ENCODE peak calls at places on chromosomes 4 and X, in ten cellular contexts. One of them, this sample, is unnamed.

GRCh38 chr4:133130171-133130570 is 18.9 kb upstream of the PCDH10 start:
- DNase-seq in hepatocyte: no peak
- DNase-seq in astrocyte: peak; percentile 85
- DNase-seq in upper lobe of right lung: no peak
- DNase-seq in PC-9: no peak
- DNase-seq in testis: no peak
- DNase-seq in trophoblast cell: peak; percentile 89
- DNase-seq in neuronal stem cell: no peak
- DNase-seq in GM23248: no peak
- DNase-seq in RWPE2: no peak
- DNase-seq in this sample: no peak

GRCh38 chrX:32644476-32644875 is 566.9 kb downstream of the DMD start:
- DNase-seq in testis: no peak
- DNase-seq in neuronal stem cell: no peak
- DNase-seq in RWPE2: no peak
- DNase-seq in PC-9: no peak
- DNase-seq in GM23248: no peak
- DNase-seq in trophoblast cell: no peak
- DNase-seq in hepatocyte: no peak
- DNase-seq in astrocyte: no peak
- DNase-seq in upper lobe of right lung: no peak
- DNase-seq in this sample: no peak

GRCh38 chr4:168551945-168552695 is 55.3 kb downstream of the PALLD start:
- DNase-seq in PC-9: no peak
- DNase-seq in GM23248: peak; percentile 26
- DNase-seq in hepatocyte: no peak
- DNase-seq in testis: no peak
- DNase-seq in RWPE2: no peak
- DNase-seq in trophoblast cell: peak; percentile 10
- DNase-seq in upper lobe of right lung: no peak
- DNase-seq in astrocyte: no peak
- DNase-seq in neuronal stem cell: no peak
- DNase-seq in this sample: no peak

GRCh38 chr4:25839687-25840086 is 23.1 kb downstream of the SEL1L3 start:
- DNase-seq in GM23248: no peak
- DNase-seq in testis: no peak
- DNase-seq in PC-9: no peak
- DNase-seq in RWPE2: no peak
- DNase-seq in trophoblast cell: no peak
- DNase-seq in neuronal stem cell: no peak
- DNase-seq in hepatocyte: no peak
- DNase-seq in upper lobe of right lung: no peak
- DNase-seq in astrocyte: peak; percentile 33
- DNase-seq in this sample: no peak

GRCh38 chr4:114077610-114078009 is 98.2 kb upstream of the ARSJ start:
- DNase-seq in PC-9: peak; percentile 9
- DNase-seq in RWPE2: no peak
- DNase-seq in hepatocyte: no peak
- DNase-seq in upper lobe of right lung: no peak
- DNase-seq in testis: no peak
- DNase-seq in astrocyte: peak; percentile 97
- DNase-seq in GM23248: peak; percentile 93
- DNase-seq in neuronal stem cell: no peak
- DNase-seq in trophoblast cell: no peak
- DNase-seq in this sample: no peak

GRCh38 chrX:78092296-78092695 is 11.8 kb upstream of the PGK1 start:
- DNase-seq in neuronal stem cell: no peak
- DNase-seq in PC-9: peak; percentile 8
- DNase-seq in testis: no peak
- DNase-seq in trophoblast cell: no peak
- DNase-seq in astrocyte: peak; percentile 36
- DNase-seq in GM23248: peak; percentile 24
- DNase-seq in hepatocyte: no peak
- DNase-seq in RWPE2: peak; percentile 34
- DNase-seq in upper lobe of right lung: no peak
- DNase-seq in this sample: no peak

GRCh38 chrX:10199212-10199611 is 42.4 kb downstream of the CLCN4 start:
- DNase-seq in upper lobe of right lung: peak; percentile 72
- DNase-seq in testis: peak; percentile 19
- DNase-seq in PC-9: no peak
- DNase-seq in trophoblast cell: peak; percentile 57
- DNase-seq in hepatocyte: no peak
- DNase-seq in RWPE2: no peak
- DNase-seq in astrocyte: peak; percentile 34
- DNase-seq in neuronal stem cell: no peak
- DNase-seq in GM23248: peak; percentile 19
- DNase-seq in this sample: no peak

GRCh38 chr4:177696438-177696966 is 254.3 kb upstream of the AGA start:
- DNase-seq in hepatocyte: peak; percentile 6
- DNase-seq in testis: no peak
- DNase-seq in neuronal stem cell: no peak
- DNase-seq in GM23248: no peak
- DNase-seq in trophoblast cell: no peak
- DNase-seq in upper lobe of right lung: no peak
- DNase-seq in astrocyte: peak; percentile 2
- DNase-seq in PC-9: no peak
- DNase-seq in RWPE2: no peak
- DNase-seq in this sample: no peak

GRCh38 chr4:4641661-4642180 is 99.9 kb upstream of the STX18 start:
- DNase-seq in GM23248: no peak
- DNase-seq in hepatocyte: no peak
- DNase-seq in PC-9: no peak
- DNase-seq in trophoblast cell: no peak
- DNase-seq in neuronal stem cell: no peak
- DNase-seq in astrocyte: no peak
- DNase-seq in upper lobe of right lung: no peak
- DNase-seq in RWPE2: no peak
- DNase-seq in testis: no peak
- DNase-seq in this sample: no peak

GRCh38 chr4:185591679-185592141 is 56.4 kb upstream of the PDLIM3 start:
- DNase-seq in trophoblast cell: peak; percentile 76
- DNase-seq in astrocyte: peak; percentile 61
- DNase-seq in neuronal stem cell: no peak
- DNase-seq in hepatocyte: no peak
- DNase-seq in GM23248: peak; percentile 27
- DNase-seq in RWPE2: no peak
- DNase-seq in upper lobe of right lung: no peak
- DNase-seq in PC-9: no peak
- DNase-seq in testis: peak; percentile 54
- DNase-seq in this sample: no peak

GRCh38 chr4:62912531-62912930 is 1496.7 kb downstream of the TECRL start:
- DNase-seq in upper lobe of right lung: no peak
- DNase-seq in neuronal stem cell: no peak
- DNase-seq in testis: no peak
- DNase-seq in RWPE2: no peak
- DNase-seq in hepatocyte: peak; percentile 12
- DNase-seq in astrocyte: no peak
- DNase-seq in PC-9: no peak
- DNase-seq in trophoblast cell: no peak
- DNase-seq in GM23248: no peak
- DNase-seq in this sample: no peak

GRCh38 chr4:101865501-101866062 is 75.1 kb downstream of the BANK1 start:
- DNase-seq in hepatocyte: peak; percentile 8
- DNase-seq in astrocyte: peak; percentile 45
- DNase-seq in neuronal stem cell: no peak
- DNase-seq in PC-9: no peak
- DNase-seq in trophoblast cell: peak; percentile 88
- DNase-seq in RWPE2: no peak
- DNase-seq in upper lobe of right lung: no peak
- DNase-seq in testis: no peak
- DNase-seq in GM23248: peak; percentile 65
- DNase-seq in this sample: no peak

GRCh38 chr4:76762136-76763130 is 135.5 kb downstream of the SOWAHB start:
- DNase-seq in testis: no peak
- DNase-seq in PC-9: no peak
- DNase-seq in trophoblast cell: no peak
- DNase-seq in astrocyte: peak; percentile 30
- DNase-seq in upper lobe of right lung: no peak
- DNase-seq in neuronal stem cell: no peak
- DNase-seq in hepatocyte: no peak
- DNase-seq in GM23248: no peak
- DNase-seq in RWPE2: no peak
- DNase-seq in this sample: no peak

GRCh38 chr4:38519671-38520070 is 144.3 kb upstream of the KLF3 start:
- DNase-seq in PC-9: no peak
- DNase-seq in GM23248: no peak
- DNase-seq in hepatocyte: no peak
- DNase-seq in neuronal stem cell: no peak
- DNase-seq in testis: no peak
- DNase-seq in trophoblast cell: no peak
- DNase-seq in upper lobe of right lung: no peak
- DNase-seq in RWPE2: no peak
- DNase-seq in astrocyte: no peak
- DNase-seq in this sample: no peak

GRCh38 chr4:5051692-5052423 is 578 bp downstream of the STK32B start:
- DNase-seq in PC-9: no peak
- DNase-seq in neuronal stem cell: peak; percentile 3
- DNase-seq in trophoblast cell: no peak
- DNase-seq in testis: peak; percentile 26
- DNase-seq in RWPE2: no peak
- DNase-seq in GM23248: peak; percentile 53
- DNase-seq in hepatocyte: no peak
- DNase-seq in astrocyte: peak; percentile 19
- DNase-seq in upper lobe of right lung: peak; percentile 68
- DNase-seq in this sample: peak; percentile 81

GRCh38 chr4:54368861-54369260 is 139.8 kb downstream of the PDGFRA start:
- DNase-seq in testis: no peak
- DNase-seq in upper lobe of right lung: no peak
- DNase-seq in hepatocyte: no peak
- DNase-seq in GM23248: no peak
- DNase-seq in RWPE2: no peak
- DNase-seq in astrocyte: no peak
- DNase-seq in trophoblast cell: no peak
- DNase-seq in PC-9: no peak
- DNase-seq in neuronal stem cell: no peak
- DNase-seq in this sample: no peak
- H3K4me1 ChIP-seq in testis: no peaks in the 10 kb centered on the region
- H3K4me1 ChIP-seq in upper lobe of right lung: no peaks in the 10 kb centered on the region
- H3K4me1 ChIP-seq in hepatocyte: peaks cover 6% of the 10 kb centered on the region
- H3K4me1 ChIP-seq in GM23248: no peaks in the 10 kb centered on the region
- H3K4me1 ChIP-seq in RWPE2: no peaks in the 10 kb centered on the region
- H3K4me1 ChIP-seq in astrocyte: no peaks in the 10 kb centered on the region
- H3K4me1 ChIP-seq in trophoblast cell: no peaks in the 10 kb centered on the region
- H3K4me1 ChIP-seq in PC-9: no peaks in the 10 kb centered on the region
- H3K4me1 ChIP-seq in neuronal stem cell: no peaks in the 10 kb centered on the region
- H3K4me1 ChIP-seq in this sample: no peaks in the 10 kb centered on the region

GRCh38 chr4:104631000-104631399 is 136.3 kb upstream of the CXXC4 start:
- DNase-seq in RWPE2: no peak
- DNase-seq in astrocyte: no peak
- DNase-seq in GM23248: no peak
- DNase-seq in upper lobe of right lung: no peak
- DNase-seq in PC-9: no peak
- DNase-seq in neuronal stem cell: no peak
- DNase-seq in trophoblast cell: no peak
- DNase-seq in hepatocyte: no peak
- DNase-seq in testis: no peak
- DNase-seq in this sample: no peak
- H3K4me1 ChIP-seq in RWPE2: no peaks in the 10 kb centered on the region
- H3K4me1 ChIP-seq in astrocyte: no peaks in the 10 kb centered on the region
- H3K4me1 ChIP-seq in GM23248: no peaks in the 10 kb centered on the region
- H3K4me1 ChIP-seq in upper lobe of right lung: no peaks in the 10 kb centered on the region
- H3K4me1 ChIP-seq in PC-9: no peaks in the 10 kb centered on the region
- H3K4me1 ChIP-seq in neuronal stem cell: no peaks in the 10 kb centered on the region
- H3K4me1 ChIP-seq in trophoblast cell: no peaks in the 10 kb centered on the region
- H3K4me1 ChIP-seq in hepatocyte: no peaks in the 10 kb centered on the region
- H3K4me1 ChIP-seq in testis: peaks cover 4% of the 10 kb centered on the region
- H3K4me1 ChIP-seq in this sample: no peaks in the 10 kb centered on the region

GRCh38 chrX:65999563-66000148 is 40.2 kb downstream of the VSIG4 start:
- DNase-seq in PC-9: no peak
- DNase-seq in trophoblast cell: no peak
- DNase-seq in hepatocyte: no peak
- DNase-seq in upper lobe of right lung: no peak
- DNase-seq in neuronal stem cell: no peak
- DNase-seq in astrocyte: no peak
- DNase-seq in RWPE2: no peak
- DNase-seq in testis: no peak
- DNase-seq in GM23248: no peak
- DNase-seq in this sample: no peak

GRCh38 chrX:66001596-66001995 is 38.3 kb downstream of the VSIG4 start:
- DNase-seq in RWPE2: no peak
- DNase-seq in PC-9: no peak
- DNase-seq in hepatocyte: no peak
- DNase-seq in astrocyte: no peak
- DNase-seq in upper lobe of right lung: no peak
- DNase-seq in trophoblast cell: no peak
- DNase-seq in GM23248: no peak
- DNase-seq in testis: no peak
- DNase-seq in neuronal stem cell: no peak
- DNase-seq in this sample: no peak

GRCh38 chrX:66000628-66001275 is 39.1 kb downstream of the VSIG4 start:
- DNase-seq in astrocyte: no peak
- DNase-seq in RWPE2: no peak
- DNase-seq in upper lobe of right lung: no peak
- DNase-seq in GM23248: no peak
- DNase-seq in neuronal stem cell: no peak
- DNase-seq in hepatocyte: no peak
- DNase-seq in trophoblast cell: no peak
- DNase-seq in testis: no peak
- DNase-seq in PC-9: no peak
- DNase-seq in this sample: no peak

GRCh38 chrX:65999029-65999562 is 40.8 kb downstream of the VSIG4 start:
- DNase-seq in hepatocyte: no peak
- DNase-seq in GM23248: no peak
- DNase-seq in PC-9: no peak
- DNase-seq in astrocyte: no peak
- DNase-seq in testis: no peak
- DNase-seq in upper lobe of right lung: no peak
- DNase-seq in RWPE2: no peak
- DNase-seq in neuronal stem cell: no peak
- DNase-seq in trophoblast cell: no peak
- DNase-seq in this sample: no peak

DNA sequence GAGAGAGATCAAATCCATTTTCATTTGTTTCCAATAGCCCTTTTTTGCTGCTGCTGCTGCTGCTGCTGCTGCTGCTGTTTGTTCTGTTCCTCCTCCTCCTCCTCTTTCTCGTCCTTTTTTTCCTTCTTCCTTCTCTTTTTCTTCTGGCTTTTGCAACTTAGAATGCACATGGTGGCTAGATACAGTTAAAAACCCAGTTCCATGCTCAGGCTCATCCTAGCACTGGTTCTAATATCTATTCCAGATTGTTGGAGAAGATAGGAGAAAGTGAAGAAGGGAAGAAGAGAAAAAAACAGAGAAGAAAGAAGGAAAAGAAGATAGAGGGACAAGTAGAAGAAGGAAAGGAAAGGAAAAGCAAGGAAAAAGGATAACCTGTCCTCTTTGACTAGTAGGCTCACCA is 39.7 kb downstream of the VSIG4 start:
- DNase-seq in PC-9: no peak
- DNase-seq in testis: no peak
- DNase-seq in trophoblast cell: no peak
- DNase-seq in hepatocyte: no peak
- DNase-seq in neuronal stem cell: no peak
- DNase-seq in GM23248: no peak
- DNase-seq in RWPE2: no peak
- DNase-seq in upper lobe of right lung: no peak
- DNase-seq in astrocyte: no peak
- DNase-seq in this sample: no peak
- H3K4me1 ChIP-seq in PC-9: no peaks in the 10 kb centered on the region
- H3K4me1 ChIP-seq in testis: no peaks in the 10 kb centered on the region
- H3K4me1 ChIP-seq in trophoblast cell: no peaks in the 10 kb centered on the region
- H3K4me1 ChIP-seq in hepatocyte: no peaks in the 10 kb centered on the region
- H3K4me1 ChIP-seq in neuronal stem cell: no peaks in the 10 kb centered on the region
- H3K4me1 ChIP-seq in GM23248: no peaks in the 10 kb centered on the region
- H3K4me1 ChIP-seq in RWPE2: no peaks in the 10 kb centered on the region
- H3K4me1 ChIP-seq in upper lobe of right lung: no peaks in the 10 kb centered on the region
- H3K4me1 ChIP-seq in astrocyte: no peaks in the 10 kb centered on the region
- H3K4me1 ChIP-seq in this sample: no peaks in the 10 kb centered on the region

GRCh38 chr4:153494562-153494961 is 28.4 kb downstream of the TMEM131L start:
- DNase-seq in RWPE2: no peak
- DNase-seq in GM23248: no peak
- DNase-seq in trophoblast cell: no peak
- DNase-seq in astrocyte: no peak
- DNase-seq in PC-9: no peak
- DNase-seq in hepatocyte: no peak
- DNase-seq in upper lobe of right lung: no peak
- DNase-seq in testis: no peak
- DNase-seq in neuronal stem cell: no peak
- DNase-seq in this sample: no peak
- H3K4me1 ChIP-seq in RWPE2: peaks cover 29% of the 10 kb centered on the region
- H3K4me1 ChIP-seq in GM23248: peaks cover 25% of the 10 kb centered on the region
- H3K4me1 ChIP-seq in trophoblast cell: peaks cover 7% of the 10 kb centered on the region
- H3K4me1 ChIP-seq in astrocyte: peaks cover 32% of the 10 kb centered on the region
- H3K4me1 ChIP-seq in PC-9: peaks cover 48% of the 10 kb centered on the region
- H3K4me1 ChIP-seq in hepatocyte: peaks cover 22% of the 10 kb centered on the region
- H3K4me1 ChIP-seq in upper lobe of right lung: peaks cover 2% of the 10 kb centered on the region
- H3K4me1 ChIP-seq in testis: peaks cover 7% of the 10 kb centered on the region
- H3K4me1 ChIP-seq in neuronal stem cell: peaks cover 18% of the 10 kb centered on the region
- H3K4me1 ChIP-seq in this sample: peaks cover 6% of the 10 kb centered on the region

This sample was measured in aorta.